ENCODE peak calls at places on chromosomes 11 and 22, in eight cellular contexts. One of them, this sample, is unnamed. For H3K27me3, the result is how much of the 10 kb centered on the place peaks cover.

GRCh38 chr22:46415816-46416536 is 80.5 kb downstream of the TRMU start:
- DNase-seq in cardiac muscle cell: peak
- DNase-seq in Panc1: no peak
- DNase-seq in CD8-positive, alpha-beta T cell: no peak
- DNase-seq in HL-60: no peak
- DNase-seq in heart right ventricle: no peak
- DNase-seq in PC-9: no peak
- DNase-seq in ovary: no peak
- DNase-seq in this sample: no peak

GRCh38 chr22:35838849-35839646 is 121.4 kb downstream of the APOL5 start:
- DNase-seq in cardiac muscle cell: peak
- DNase-seq in Panc1: no peak
- DNase-seq in CD8-positive, alpha-beta T cell: no peak
- DNase-seq in HL-60: no peak
- DNase-seq in heart right ventricle: no peak
- DNase-seq in PC-9: peak
- DNase-seq in ovary: peak
- DNase-seq in this sample: peak

GRCh38 chr11:91326751-91327150 is 897.9 kb upstream of the FAT3 start:
- DNase-seq in cardiac muscle cell: no peak
- DNase-seq in Panc1: no peak
- DNase-seq in CD8-positive, alpha-beta T cell: no peak
- DNase-seq in HL-60: no peak
- DNase-seq in heart right ventricle: no peak
- DNase-seq in PC-9: no peak
- DNase-seq in ovary: no peak
- DNase-seq in this sample: no peak

GRCh38 chr11:44823920-44824704 is 97.3 kb downstream of the TSPAN18 start:
- DNase-seq in cardiac muscle cell: peak
- DNase-seq in Panc1: no peak
- DNase-seq in CD8-positive, alpha-beta T cell: no peak
- DNase-seq in HL-60: no peak
- DNase-seq in heart right ventricle: no peak
- DNase-seq in PC-9: no peak
- DNase-seq in ovary: no peak
- DNase-seq in this sample: no peak

GRCh38 chr11:112570335-112570734 is 309.7 kb upstream of the PLET1 start:
- DNase-seq in cardiac muscle cell: no peak
- DNase-seq in Panc1: no peak
- DNase-seq in CD8-positive, alpha-beta T cell: no peak
- DNase-seq in HL-60: no peak
- DNase-seq in heart right ventricle: no peak
- DNase-seq in PC-9: no peak
- DNase-seq in ovary: no peak
- DNase-seq in this sample: peak

GRCh38 chr22:31604746-31605705 is 57.0 kb downstream of the PISD start:
- DNase-seq in cardiac muscle cell: no peak
- DNase-seq in Panc1: no peak
- DNase-seq in CD8-positive, alpha-beta T cell: no peak
- DNase-seq in HL-60: no peak
- DNase-seq in heart right ventricle: no peak
- DNase-seq in PC-9: no peak
- DNase-seq in ovary: no peak
- DNase-seq in this sample: no peak

GRCh38 chr22:48104102-48104738 is 1341.8 kb downstream of the TBC1D22A start:
- DNase-seq in cardiac muscle cell: no peak
- DNase-seq in Panc1: no peak
- DNase-seq in CD8-positive, alpha-beta T cell: no peak
- DNase-seq in HL-60: no peak
- DNase-seq in heart right ventricle: no peak
- DNase-seq in PC-9: no peak
- DNase-seq in ovary: no peak
- DNase-seq in this sample: no peak

GRCh38 chr11:106986261-106986660 is 32.0 kb downstream of the GUCY1A2 start:
- DNase-seq in cardiac muscle cell: peak
- DNase-seq in Panc1: no peak
- DNase-seq in CD8-positive, alpha-beta T cell: no peak
- DNase-seq in HL-60: no peak
- DNase-seq in heart right ventricle: no peak
- DNase-seq in PC-9: no peak
- DNase-seq in ovary: no peak
- DNase-seq in this sample: peak

GRCh38 chr11:114358711-114359110 is 41.6 kb downstream of the C11orf71 start:
- DNase-seq in cardiac muscle cell: peak
- DNase-seq in Panc1: no peak
- DNase-seq in CD8-positive, alpha-beta T cell: no peak
- DNase-seq in HL-60: peak
- DNase-seq in heart right ventricle: no peak
- DNase-seq in PC-9: peak
- DNase-seq in ovary: no peak
- DNase-seq in this sample: peak

DNA sequence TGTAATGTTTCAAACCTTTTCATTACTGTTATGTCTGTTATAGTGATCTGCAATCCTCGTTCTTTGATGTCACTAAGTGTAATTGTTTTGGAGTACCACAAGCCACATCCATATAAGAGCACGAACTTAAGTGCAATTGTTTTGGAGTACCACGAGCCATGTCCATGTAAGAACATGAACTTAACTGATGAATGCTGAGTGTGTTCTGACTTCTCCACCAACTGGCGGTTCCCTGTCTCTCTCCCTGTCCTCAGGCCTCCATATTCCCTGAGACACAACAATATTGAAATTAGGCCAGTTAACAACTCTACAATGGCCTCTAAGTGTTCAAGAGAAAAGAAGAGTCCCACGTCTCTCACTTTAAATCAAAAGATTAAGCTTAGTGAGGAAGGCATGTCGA is 23.5 kb downstream of the TESMIN start:
- DNase-seq in cardiac muscle cell: no peak
- DNase-seq in Panc1: no peak
- DNase-seq in CD8-positive, alpha-beta T cell: no peak
- DNase-seq in HL-60: no peak
- DNase-seq in heart right ventricle: no peak
- DNase-seq in PC-9: no peak
- DNase-seq in ovary: no peak
- DNase-seq in this sample: no peak
- TF ChIP-seq CTCF in cardiac muscle cell: no peak
- TF ChIP-seq CTCF in Panc1: peak
- TF ChIP-seq CTCF in CD8-positive, alpha-beta T cell: no peak
- TF ChIP-seq CTCF in HL-60: no peak
- TF ChIP-seq CTCF in heart right ventricle: no peak
- TF ChIP-seq CTCF in PC-9: no peak
- TF ChIP-seq CTCF in ovary: no peak
- TF ChIP-seq CTCF in this sample: no peak

GRCh38 chr11:31714840-31715239 is 96.3 kb downstream of the PAX6 start:
- DNase-seq in cardiac muscle cell: no peak
- DNase-seq in Panc1: no peak
- DNase-seq in CD8-positive, alpha-beta T cell: no peak
- DNase-seq in HL-60: no peak
- DNase-seq in heart right ventricle: no peak
- DNase-seq in PC-9: no peak
- DNase-seq in ovary: no peak
- DNase-seq in this sample: no peak
- H3K27me3 ChIP-seq in cardiac muscle cell: under half
- H3K27me3 ChIP-seq in Panc1: under half
- H3K27me3 ChIP-seq in CD8-positive, alpha-beta T cell: under half
- H3K27me3 ChIP-seq in HL-60: under half
- H3K27me3 ChIP-seq in heart right ventricle: under half
- H3K27me3 ChIP-seq in PC-9: under half
- H3K27me3 ChIP-seq in ovary: under half
- H3K27me3 ChIP-seq in this sample: under half

DNA sequence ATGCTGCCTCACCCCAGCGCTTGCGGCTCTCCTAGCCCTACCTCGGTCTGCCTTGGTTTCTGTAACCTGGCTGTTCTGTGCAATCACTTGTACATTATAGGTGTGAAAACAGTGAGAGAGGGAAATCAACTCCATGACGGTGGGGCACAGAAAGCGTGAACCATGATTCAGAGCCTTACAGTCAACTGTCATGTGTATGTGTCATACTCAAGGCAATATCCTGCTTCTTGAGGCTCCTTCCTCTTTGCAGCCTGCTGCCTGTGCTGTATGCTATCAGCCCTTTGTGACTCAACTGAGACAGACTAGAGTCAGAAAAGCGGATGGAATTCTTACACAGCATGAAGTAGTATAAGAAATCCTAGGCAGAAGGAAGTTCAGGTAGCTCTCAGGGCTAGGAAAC is 2.1 kb downstream of the NRIP3 start:
- DNase-seq in cardiac muscle cell: peak
- DNase-seq in Panc1: peak
- DNase-seq in CD8-positive, alpha-beta T cell: peak
- DNase-seq in HL-60: peak
- DNase-seq in heart right ventricle: no peak
- DNase-seq in PC-9: no peak
- DNase-seq in ovary: no peak
- DNase-seq in this sample: peak
- H3K4me3 ChIP-seq in cardiac muscle cell: no peak
- H3K4me3 ChIP-seq in Panc1: peak
- H3K4me3 ChIP-seq in CD8-positive, alpha-beta T cell: no peak
- H3K4me3 ChIP-seq in HL-60: no peak
- H3K4me3 ChIP-seq in heart right ventricle: no peak
- H3K4me3 ChIP-seq in PC-9: no peak
- H3K4me3 ChIP-seq in ovary: no peak
- H3K4me3 ChIP-seq in this sample: no peak

GRCh38 chr11:117457835-117458234 is 130.2 kb downstream of the CEP164 start:
- DNase-seq in cardiac muscle cell: no peak
- DNase-seq in Panc1: no peak
- DNase-seq in CD8-positive, alpha-beta T cell: no peak
- DNase-seq in HL-60: no peak
- DNase-seq in heart right ventricle: no peak
- DNase-seq in PC-9: no peak
- DNase-seq in ovary: no peak
- DNase-seq in this sample: no peak

GRCh38 chr11:117457031-117457785 is 129.6 kb downstream of the CEP164 start:
- DNase-seq in cardiac muscle cell: no peak
- DNase-seq in Panc1: no peak
- DNase-seq in CD8-positive, alpha-beta T cell: no peak
- DNase-seq in HL-60: no peak
- DNase-seq in heart right ventricle: no peak
- DNase-seq in PC-9: no peak
- DNase-seq in ovary: no peak
- DNase-seq in this sample: no peak

GRCh38 chr11:117459121-117459978 is 131.7 kb downstream of the CEP164 start:
- DNase-seq in cardiac muscle cell: no peak
- DNase-seq in Panc1: no peak
- DNase-seq in CD8-positive, alpha-beta T cell: no peak
- DNase-seq in HL-60: no peak
- DNase-seq in heart right ventricle: no peak
- DNase-seq in PC-9: no peak
- DNase-seq in ovary: no peak
- DNase-seq in this sample: no peak

GRCh38 chr11:117459979-117460300 is 132.3 kb downstream of the CEP164 start:
- DNase-seq in cardiac muscle cell: no peak
- DNase-seq in Panc1: no peak
- DNase-seq in CD8-positive, alpha-beta T cell: no peak
- DNase-seq in HL-60: peak
- DNase-seq in heart right ventricle: no peak
- DNase-seq in PC-9: no peak
- DNase-seq in ovary: no peak
- DNase-seq in this sample: no peak

DNA sequence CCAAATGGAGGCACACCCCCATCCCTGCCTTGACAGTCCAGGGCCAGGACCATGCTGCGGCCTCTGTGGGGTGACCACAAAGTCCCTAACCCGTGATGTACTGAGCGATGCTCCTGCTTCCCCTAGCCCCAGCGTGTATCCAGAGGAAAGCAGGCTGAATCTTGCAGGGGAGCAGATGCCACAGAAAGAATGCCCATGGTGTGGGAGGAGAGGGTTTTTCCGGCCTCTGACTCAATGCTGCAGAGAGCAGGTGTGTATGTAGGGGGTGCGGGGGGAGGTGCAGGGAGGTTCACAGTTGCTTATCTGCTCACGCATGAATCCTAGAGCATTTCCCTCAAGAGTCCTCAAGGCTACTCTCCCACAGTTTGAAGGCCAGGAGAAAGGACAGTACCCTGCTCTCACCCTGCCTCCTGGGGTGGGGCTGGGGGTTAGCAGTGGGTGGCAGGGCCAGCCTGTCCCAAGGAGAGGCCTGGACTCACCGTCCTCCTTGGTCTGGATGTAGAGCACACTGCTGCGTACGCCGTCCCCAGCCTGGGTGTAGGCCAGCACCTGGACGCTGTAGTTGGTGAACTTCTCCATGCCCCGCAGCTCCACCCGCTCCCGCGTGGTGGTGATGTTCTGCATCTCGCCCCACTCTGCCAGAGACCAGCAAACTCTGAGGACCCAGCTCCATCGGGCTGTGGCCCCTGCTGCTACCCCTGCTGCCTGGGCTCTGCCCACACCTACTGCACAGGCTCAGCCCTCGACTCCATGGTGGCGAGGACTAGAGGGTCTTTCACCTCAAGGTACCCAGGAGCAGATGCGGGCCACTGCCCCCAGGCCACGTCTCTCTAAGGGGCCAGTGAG is 130.8 kb downstream of the CEP164 start:
- DNase-seq in cardiac muscle cell: no peak
- DNase-seq in Panc1: no peak
- DNase-seq in CD8-positive, alpha-beta T cell: no peak
- DNase-seq in HL-60: no peak
- DNase-seq in heart right ventricle: no peak
- DNase-seq in PC-9: no peak
- DNase-seq in ovary: no peak
- DNase-seq in this sample: peak
- TF ChIP-seq CTCF in cardiac muscle cell: no peak
- TF ChIP-seq CTCF in Panc1: no peak
- TF ChIP-seq CTCF in CD8-positive, alpha-beta T cell: no peak
- TF ChIP-seq CTCF in HL-60: no peak
- TF ChIP-seq CTCF in heart right ventricle: no peak
- TF ChIP-seq CTCF in PC-9: no peak
- TF ChIP-seq CTCF in ovary: no peak
- TF ChIP-seq CTCF in this sample: no peak

DNA sequence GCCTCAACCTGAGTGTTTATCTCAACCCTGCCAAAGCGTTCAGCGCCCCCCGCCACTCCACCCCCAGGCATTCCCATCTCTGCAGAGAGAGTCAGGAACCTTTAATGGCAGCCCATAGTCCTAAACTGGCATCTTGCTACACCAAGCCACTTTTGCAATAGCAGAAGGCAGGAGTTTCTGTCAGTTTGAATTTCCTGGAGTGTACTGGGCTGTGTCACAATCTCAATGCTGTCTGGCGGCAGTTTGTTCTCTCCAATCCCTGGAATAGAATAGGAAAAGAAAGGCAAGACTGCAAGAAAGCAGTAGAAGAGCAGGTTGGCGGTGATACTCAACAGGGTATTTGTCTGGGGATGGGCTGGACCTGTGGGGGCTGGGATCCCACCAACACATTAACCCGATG is 32.9 kb upstream of the FLI1 start:
- DNase-seq in cardiac muscle cell: peak
- DNase-seq in Panc1: no peak
- DNase-seq in CD8-positive, alpha-beta T cell: no peak
- DNase-seq in HL-60: peak
- DNase-seq in heart right ventricle: no peak
- DNase-seq in PC-9: no peak
- DNase-seq in ovary: no peak
- DNase-seq in this sample: no peak
- H3K27me3 ChIP-seq in cardiac muscle cell: under half
- H3K27me3 ChIP-seq in Panc1: under half
- H3K27me3 ChIP-seq in CD8-positive, alpha-beta T cell: under half
- H3K27me3 ChIP-seq in HL-60: under half
- H3K27me3 ChIP-seq in heart right ventricle: under half
- H3K27me3 ChIP-seq in PC-9: under half
- H3K27me3 ChIP-seq in ovary: under half
- H3K27me3 ChIP-seq in this sample: under half

GRCh38 chr11:315051-315481 is 1.2 kb downstream of the IFITM1 start:
- DNase-seq in cardiac muscle cell: no peak
- DNase-seq in Panc1: no peak
- DNase-seq in CD8-positive, alpha-beta T cell: no peak
- DNase-seq in HL-60: no peak
- DNase-seq in heart right ventricle: no peak
- DNase-seq in PC-9: no peak
- DNase-seq in ovary: no peak
- DNase-seq in this sample: no peak
- H3K4me3 ChIP-seq in cardiac muscle cell: peak
- H3K4me3 ChIP-seq in Panc1: peak
- H3K4me3 ChIP-seq in CD8-positive, alpha-beta T cell: peak
- H3K4me3 ChIP-seq in HL-60: no peak
- H3K4me3 ChIP-seq in heart right ventricle: peak
- H3K4me3 ChIP-seq in PC-9: no peak
- H3K4me3 ChIP-seq in ovary: peak
- H3K4me3 ChIP-seq in this sample: no peak

This sample was measured in bronchial epithelial cell.